ENCODE peak calls at places on chromosome 2, in four cellular contexts. R is endothelial cell of umbilical vein, B is HCT116, E is heart left ventricle. N is an unnamed sample.

GRCh38 chr2:8538531-8538930 is 143.3 kb upstream of the ID2 start:
- DNase-seq in E (no peak), R (no peak), B (no peak), N (no peak)

GRCh38 chr2:217691920-217692666 is 310.7 kb downstream of the TNS1 start:
- DNase-seq in R (no peak), B (no peak), E (no peak), N (no peak)

GRCh38 chr2:42010743-42011298 is 37.0 kb upstream of the PKDCC start:
- DNase-seq in E (no peak), B (no peak), R (no peak), N (no peak)

GRCh38 chr2:32772623-32773221 is 144.9 kb downstream of the TTC27 start:
- DNase-seq in B (peak; percentile 21), E (no peak), R (peak; percentile 75), N (peak; percentile 56)

GRCh38 chr2:199455533-199456382 is 2.0 kb downstream of the SATB2 start:
- DNase-seq in R (no peak), E (no peak), B (peak; percentile 39), N (no peak)

GRCh38 chr2:68765739-68766377 is 31.2 kb downstream of the ARHGAP25 start:
- DNase-seq in R (no peak), B (no peak), E (no peak), N (no peak)

GRCh38 chr2:23363831-23364230 is 21.1 kb upstream of the KLHL29 start:
- DNase-seq in B (no peak), E (no peak), R (no peak), N (no peak)

GRCh38 chr2:103656558-103656957 is 894.7 kb downstream of the TMEM182 start:
- DNase-seq in B (no peak), E (no peak), R (no peak), N (no peak)

GRCh38 chr2:4898706-4899105 is 793.5 kb upstream of the SOX11 start:
- DNase-seq in B (no peak), E (no peak), R (peak; percentile 4), N (no peak)

GRCh38 chr2:159000072-159000471 is 31.6 kb downstream of the TANC1 start:
- DNase-seq in E (no peak), B (no peak), R (no peak), N (no peak)

GRCh38 chr2:119062179-119062578 is 96.4 kb downstream of the C1QL2 start:
- DNase-seq in B (no peak), R (no peak), E (no peak), N (no peak)

GRCh38 chr2:45729753-45730512 is 78.5 kb downstream of the PRKCE start:
- DNase-seq in R (peak; percentile 12), E (no peak), B (peak; percentile 13), N (peak; percentile 6)

GRCh38 chr2:20986540-20986939 is 57.3 kb downstream of the APOB start:
- DNase-seq in R (no peak), E (no peak), B (no peak), N (no peak)

GRCh38 chr2:83196225-83196624 is 1262.9 kb downstream of the SUCLG1 start:
- DNase-seq in B (peak; percentile 1), R (peak; percentile 62), E (no peak), N (peak; percentile 11)

GRCh38 chr2:118967124-118967880 is 25.3 kb downstream of the MARCO start:
- DNase-seq in R (no peak), B (no peak), E (no peak), N (no peak)

GRCh38 chr2:128424806-128425205 is 106.1 kb upstream of the HS6ST1 start:
- DNase-seq in E (no peak), R (no peak), B (no peak), N (no peak)

GRCh38 chr2:1033058-1033457 is 82.4 kb downstream of the SNTG2 start:
- DNase-seq in B (no peak), R (no peak), E (no peak), N (no peak)

GRCh38 chr2:33291278-33292013 is 185.0 kb upstream of the RASGRP3 start:
- DNase-seq in E (no peak), B (no peak), R (peak; percentile 99), N (no peak)

GRCh38 chr2:162072976-162073775 is 839 bp downstream of the DPP4 start:
- DNase-seq in R (peak; percentile 36), B (no peak), E (peak; percentile 31), N (no peak)

GRCh38 chr2:230202430-230203109 is 17.2 kb downstream of the SP110 start:
- DNase-seq in B (no peak), E (no peak), R (no peak), N (no peak)

GRCh38 chr2:150997066-150997465 is 264.6 kb downstream of the RBM43 start:
- DNase-seq in B (no peak), E (no peak), R (no peak), N (no peak)

GRCh38 chr2:43388371-43388770 is 162.0 kb upstream of the ZFP36L2 start:
- DNase-seq in B (no peak), E (no peak), R (no peak), N (no peak)

GRCh38 chr2:47900857-47901256 is 5.4 kb downstream of the FBXO11 start:
- DNase-seq in B (no peak), E (no peak), R (no peak), N (no peak)

GRCh38 chr2:176140520-176141317 is 10.6 kb upstream of the HOXD4 start:
- DNase-seq in B (peak; percentile 48), R (peak; percentile 82), E (peak; percentile 74), N (peak; percentile 84)
- TF ChIP-seq POLR2A in B (no peak), R (peak; percentile 58), E (no peak), N (no peak)

GRCh38 chr2:152813381-152813780 is 95.0 kb downstream of the ARL6IP6 start:
- DNase-seq in B (no peak), E (no peak), R (no peak), N (no peak)

GRCh38 chr2:152820048-152820447 is 101.6 kb downstream of the ARL6IP6 start:
- DNase-seq in R (no peak), B (no peak), E (no peak), N (no peak)

GRCh38 chr2:152815634-152816257 is 97.3 kb downstream of the ARL6IP6 start:
- DNase-seq in B (no peak), R (no peak), E (no peak), N (no peak)

GRCh38 chr2:152811916-152812315 is 93.5 kb downstream of the ARL6IP6 start:
- DNase-seq in R (no peak), E (no peak), B (no peak), N (no peak)

DNA sequence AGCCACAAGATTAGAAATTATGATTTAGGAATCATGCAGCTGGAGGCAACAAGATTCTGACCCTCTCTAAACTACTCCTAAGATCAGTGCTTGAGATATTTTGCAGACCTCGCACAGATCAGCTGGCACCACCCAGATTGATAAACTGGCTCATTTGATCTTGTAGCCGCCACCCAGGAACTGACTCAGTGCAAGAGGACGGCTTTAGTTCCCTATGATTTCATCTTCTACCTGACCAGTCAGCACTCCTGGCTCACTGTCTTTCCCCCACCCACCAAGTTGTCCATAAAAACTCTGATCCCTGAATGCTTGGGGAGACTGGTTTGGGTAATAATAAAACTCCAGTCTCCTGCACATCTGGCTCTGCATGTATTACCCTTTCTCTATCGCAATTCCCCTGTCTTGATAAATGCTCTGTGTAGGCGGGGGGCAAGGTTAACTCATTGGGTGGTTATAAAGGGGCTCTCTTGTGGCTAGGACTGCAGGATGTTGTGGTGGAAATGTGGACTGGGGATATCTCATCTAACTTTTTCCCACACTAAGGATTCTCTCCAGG is 96.1 kb downstream of the ARL6IP6 start:
- DNase-seq in E (no peak), R (no peak), B (no peak), N (no peak)
- TF ChIP-seq POLR2A in E (no peak), R (no peak), B (no peak), N (no peak)

DNA sequence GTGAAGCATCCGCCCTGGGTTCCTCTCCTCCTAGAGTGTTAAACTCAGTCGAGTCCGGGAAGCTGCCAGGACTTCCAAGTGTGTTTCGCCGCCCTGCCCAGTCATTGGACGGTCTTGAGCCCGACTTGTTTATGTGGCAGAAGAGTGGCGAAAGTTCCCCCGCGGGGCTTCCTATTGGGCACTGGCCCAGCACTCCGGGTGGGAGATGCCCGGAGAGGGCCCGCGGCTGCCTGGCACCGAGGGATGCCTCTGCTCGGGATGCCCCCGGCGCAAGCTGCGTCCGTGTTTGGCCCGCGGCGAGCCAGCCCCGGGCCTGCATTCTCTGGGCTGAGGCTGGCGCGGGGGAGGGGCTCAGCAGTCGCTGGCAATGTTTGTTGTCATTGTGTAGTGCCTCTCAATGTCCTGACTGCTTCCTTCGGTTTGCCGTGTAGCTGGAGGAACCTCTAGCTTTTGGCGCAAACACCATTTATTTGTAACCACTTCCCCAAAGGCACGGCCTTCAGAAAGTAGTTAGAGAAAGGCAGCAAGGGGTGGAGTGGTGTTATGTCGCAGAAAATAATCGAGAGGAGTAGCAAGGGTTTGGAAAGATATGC is 1.2 kb downstream of the CYBRD1 start:
- DNase-seq in R (peak; percentile 87), E (peak; percentile 74), B (peak; percentile 38), N (peak; percentile 80)
- TF ChIP-seq POLR2A in R (peak; percentile 65), E (no peak), B (no peak), N (no peak)

GRCh38 chr2:134119672-134120159 is 134.2 kb upstream of the MGAT5 start:
- DNase-seq in R (peak; percentile 93), B (peak; percentile 81), E (peak; percentile 93), N (peak; percentile 79)

GRCh38 chr2:134122610-134123009 is 131.3 kb upstream of the MGAT5 start:
- DNase-seq in E (no peak), B (no peak), R (no peak), N (no peak)

GRCh38 chr2:134120160-134120717 is 133.6 kb upstream of the MGAT5 start:
- DNase-seq in B (no peak), R (peak; percentile 23), E (no peak), N (no peak)

GRCh38 chr2:134119117-134119671 is 134.7 kb upstream of the MGAT5 start:
- DNase-seq in E (no peak), B (no peak), R (peak; percentile 15), N (peak; percentile 19)

GRCh38 chr2:134120718-134121630 is 132.9 kb upstream of the MGAT5 start:
- DNase-seq in R (peak; percentile 60), E (peak; percentile 79), B (no peak), N (peak; percentile 34)
- TF ChIP-seq POLR2A in R (peak; percentile 33), E (no peak), B (no peak), N (no peak)

DNA sequence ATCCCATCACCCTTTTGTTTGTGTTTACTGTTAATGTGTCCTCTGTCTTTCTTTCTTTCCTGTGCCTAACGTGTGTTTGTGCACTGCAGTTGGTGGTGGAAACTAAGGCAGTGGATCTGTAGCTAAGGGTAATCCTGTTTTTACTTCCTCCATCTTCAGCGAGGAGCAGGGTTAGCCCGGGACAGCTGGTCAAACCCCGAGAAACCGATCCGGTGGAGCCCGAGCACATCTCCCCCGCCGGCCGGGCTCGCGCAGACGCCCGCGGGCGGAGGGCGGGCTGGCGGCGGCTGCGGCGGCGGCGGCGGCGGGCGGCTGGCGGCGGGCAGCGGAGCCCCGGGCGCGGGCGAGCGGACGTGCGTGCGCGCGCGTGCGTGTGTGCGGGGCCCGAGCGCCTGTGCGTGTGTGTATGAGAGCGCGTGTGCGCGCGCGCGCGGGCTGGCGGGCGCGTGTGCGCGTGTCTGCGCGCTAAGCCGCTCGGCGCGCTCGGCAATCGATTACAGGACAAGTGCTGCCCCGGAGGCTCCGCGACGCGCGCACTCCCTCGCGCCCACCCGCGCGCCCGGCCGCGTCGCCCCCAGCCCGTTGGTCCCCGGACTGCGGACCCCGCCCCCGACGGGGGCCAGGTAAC is at the start of gene IKZF2:
- DNase-seq in B (peak; percentile 60), E (peak; percentile 85), R (peak; percentile 85), N (peak; percentile 91)
- TF ChIP-seq POLR2A in B (no peak), E (no peak), R (no peak), N (no peak)

DNA sequence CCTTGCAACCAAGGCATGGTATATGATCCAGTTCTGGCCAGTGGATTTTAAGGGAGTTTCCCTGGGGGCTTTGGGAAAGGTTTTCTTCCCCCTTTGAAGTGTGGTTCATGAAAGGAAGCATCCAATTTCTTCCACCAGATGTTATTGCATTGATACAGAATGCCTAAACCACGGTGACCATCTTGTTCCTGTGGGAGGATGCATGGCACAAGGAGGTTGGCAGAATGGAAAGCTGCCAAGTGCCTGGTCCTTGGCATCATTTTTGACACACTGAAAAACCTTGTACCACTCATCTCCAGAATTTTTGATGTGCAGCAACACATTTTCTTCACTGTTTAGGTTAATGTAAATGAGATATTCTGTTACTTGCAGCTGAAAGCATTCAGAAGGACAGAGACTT is 55.2 kb upstream of the CXCR4 start:
- DNase-seq in B (no peak), R (no peak), E (no peak), N (no peak)
- TF ChIP-seq POLR2A in B (no peak), R (no peak), E (no peak), N (no peak)